ENCODE peak calls at places on chromosomes 1 and 21, in nine cellular contexts. D is non-pigmented ciliary epithelial cell; K is NB4; C is cardiac fibroblast; T is psoas muscle; R is activated CD4-positive, alpha-beta T cell treated with anti-CD3 and anti-CD28 coated beads for 4 hours; V is WTC11; P is testis; M is aorta. W is an unnamed sample.

GRCh38 chr1:12178511-12178910 is 11.7 kb downstream of the TNFRSF1B start:
- DNase-seq in R (no peak), K (no peak), V (no peak), P (no peak), D (no peak), T (no peak), C (no peak), M (no peak), W (no peak)

GRCh38 chr1:239723821-239724367 is 337.5 kb downstream of the CHRM3 start:
- DNase-seq in V (no peak), P (no peak), R (no peak), D (no peak), T (no peak), K (no peak), M (no peak), C (no peak), W (no peak)

GRCh38 chr1:85411567-85412312 is 53.2 kb downstream of the DDAH1 start:
- DNase-seq in T (no peak), P (no peak), M (no peak), K (no peak), C (no peak), V (no peak), D (no peak), R (no peak), W (no peak)

GRCh38 chr1:227896710-227897655 is 50.7 kb downstream of the WNT9A start:
- DNase-seq in T (peak), C (no peak), V (peak), P (peak), M (peak), R (no peak), D (no peak), K (no peak), W (no peak)

GRCh38 chr21:45084881-45085536 is 10.6 kb downstream of the ADARB1 start:
- DNase-seq in C (no peak), M (peak), V (no peak), T (no peak), R (no peak), P (no peak), K (no peak), D (no peak), W (no peak)

GRCh38 chr1:8013399-8013798 is 12.7 kb downstream of the ERRFI1 start:
- DNase-seq in D (no peak), P (no peak), M (no peak), K (no peak), T (no peak), V (no peak), C (no peak), R (no peak), W (no peak)

GRCh38 chr21:38303300-38303699 is 46.5 kb downstream of the KCNJ15 start:
- DNase-seq in P (no peak), R (no peak), K (no peak), T (peak), M (peak), V (no peak), C (peak), D (no peak), W (no peak)

GRCh38 chr1:31199924-31200323 is 39.8 kb downstream of the NKAIN1 start:
- DNase-seq in P (no peak), M (no peak), V (no peak), R (no peak), C (no peak), T (no peak), K (no peak), D (no peak), W (no peak)

GRCh38 chr1:28359592-28360239 is 9.8 kb upstream of the PHACTR4 start:
- DNase-seq in M (peak), D (no peak), K (peak), C (peak), R (peak), T (peak), V (peak), P (peak), W (peak)

GRCh38 chr1:155197901-155198546 is 9.7 kb downstream of the THBS3 start:
- DNase-seq in M (peak), T (no peak), V (no peak), R (no peak), P (no peak), C (no peak), D (no peak), K (no peak), W (no peak)

GRCh38 chr1:116125761-116126160 is 14.6 kb downstream of the MAB21L3 start:
- DNase-seq in C (no peak), V (no peak), K (no peak), T (no peak), R (no peak), M (no peak), P (no peak), D (no peak), W (no peak)

GRCh38 chr1:234997201-234998173 is 131.2 kb downstream of the TOMM20 start:
- DNase-seq in K (no peak), R (no peak), P (peak), M (peak), C (peak), T (peak), D (peak), V (no peak), W (no peak)

GRCh38 chr1:28518745-28519341 is 13.0 kb downstream of the RCC1 start:
- DNase-seq in K (peak), M (no peak), P (no peak), C (no peak), T (no peak), R (no peak), V (no peak), D (no peak), W (peak)

GRCh38 chr1:156419863-156420208 is 50.8 kb downstream of the RHBG start:
- DNase-seq in T (no peak), D (no peak), P (no peak), C (no peak), K (no peak), R (peak), M (no peak), V (peak), W (no peak)

GRCh38 chr1:113223546-113223945 is 150.5 kb downstream of the LRIG2 start:
- DNase-seq in R (no peak), M (no peak), T (peak), V (no peak), K (peak), D (no peak), C (peak), P (peak), W (no peak)

GRCh38 chr1:159430985-159431384 is 1.0 kb upstream of the OR10J4 start:
- DNase-seq in P (no peak), M (no peak), T (no peak), V (no peak), K (no peak), D (no peak), R (no peak), C (no peak), W (no peak)

GRCh38 chr1:235628316-235629006 is 21.1 kb downstream of the GNG4 start:
- DNase-seq in P (no peak), D (no peak), T (no peak), M (no peak), C (no peak), R (no peak), K (no peak), V (no peak), W (no peak)

GRCh38 chr1:113452921-113453770 is 62.8 kb downstream of the MAGI3 start:
- DNase-seq in T (no peak), D (peak), M (no peak), V (peak), K (peak), C (peak), P (peak), R (no peak), W (peak)

GRCh38 chr1:11466416-11466815 is 12.5 kb upstream of the DISP3 start:
- DNase-seq in V (no peak), K (no peak), R (no peak), M (no peak), C (no peak), P (no peak), D (no peak), T (no peak), W (no peak)

GRCh38 chr1:66606359-66607142 is 72.6 kb downstream of the SGIP1 start:
- DNase-seq in D (no peak), C (no peak), M (no peak), T (no peak), R (no peak), P (no peak), V (no peak), K (no peak), W (no peak)

GRCh38 chr1:162371611-162372010 is 5.0 kb downstream of the SPATA46 start:
- DNase-seq in D (peak), R (no peak), K (no peak), M (no peak), T (no peak), V (no peak), C (no peak), P (no peak), W (no peak)

GRCh38 chr1:61605607-61606321 is 119.2 kb downstream of the TM2D1 start:
- DNase-seq in M (no peak), R (no peak), D (no peak), V (no peak), P (no peak), T (no peak), C (peak), K (no peak), W (no peak)

GRCh38 chr21:43362306-43362927 is 64.5 kb downstream of the SIK1 start:
- DNase-seq in C (peak), R (peak), K (peak), V (peak), D (no peak), M (peak), T (peak), P (peak), W (no peak)

GRCh38 chr1:53628286-53628955 is 110.5 kb downstream of the GLIS1 start:
- DNase-seq in M (peak), P (no peak), V (no peak), R (no peak), D (no peak), C (no peak), K (no peak), T (no peak), W (no peak)

GRCh38 chr1:226975909-226976670 is 36.0 kb downstream of the COQ8A start:
- DNase-seq in R (no peak), T (no peak), M (no peak), P (no peak), C (no peak), V (no peak), D (no peak), K (no peak), W (no peak)

GRCh38 chr21:17780539-17780938 is 38.6 kb downstream of the C21orf91 start:
- DNase-seq in T (no peak), P (no peak), C (no peak), M (no peak), R (peak), V (no peak), K (peak), D (no peak), W (peak)

GRCh38 chr1:119838255-119838654 is 27.0 kb upstream of the REG4 start:
- DNase-seq in V (no peak), M (no peak), K (peak), D (no peak), R (no peak), C (peak), P (no peak), T (no peak), W (no peak)

GRCh38 chr1:44721521-44722361 is 9.2 kb downstream of the RNU5D-1 start:
- DNase-seq in R (peak), D (peak), C (peak), T (no peak), P (peak), K (peak), M (no peak), V (no peak), W (peak)

GRCh38 chr1:160097911-160098851 is at the start of gene IGSF8:
- DNase-seq in M (peak), R (peak), V (peak), D (no peak), P (peak), K (peak), T (peak), C (peak), W (peak)

GRCh38 chr1:204192589-204193352 is 3.5 kb downstream of the KISS1 start:
- DNase-seq in V (no peak), T (no peak), K (no peak), C (no peak), P (no peak), D (no peak), R (no peak), M (no peak), W (no peak)

GRCh38 chr1:12051361-12051760 is 11.7 kb upstream of the TNFRSF8 start:
- DNase-seq in T (no peak), R (no peak), P (no peak), C (no peak), D (no peak), K (no peak), V (no peak), M (no peak), W (no peak)

GRCh38 chr1:222373831-222374603 is 173.9 kb downstream of the HHIPL2 start:
- DNase-seq in P (no peak), D (no peak), R (no peak), C (no peak), T (no peak), V (no peak), K (no peak), M (no peak), W (no peak)

GRCh38 chr21:38661296-38662223 is 144.2 kb upstream of the ETS2 start:
- DNase-seq in R (no peak), T (peak), M (peak), C (peak), D (no peak), V (peak), P (no peak), K (peak), W (no peak)

GRCh38 chr1:8014381-8014988 is 11.6 kb downstream of the ERRFI1 start:
- DNase-seq in D (no peak), M (no peak), P (no peak), C (no peak), K (no peak), R (no peak), V (no peak), T (no peak), W (no peak)